ENCODE peak calls at places on chromosomes 11 and 22, in five cellular contexts. V is AG08395, S is AG09309, Z is HAP-1, Y is heart right ventricle. X is an unnamed sample.

GRCh38 chr22:31912402-31912733 is 32.0 kb upstream of the YWHAH start:
- DNase-seq in V (peak), S (no peak), Z (no peak), Y (no peak), X (no peak)

GRCh38 chr11:64436025-64436424 is 77.1 kb downstream of the RPS6KA4 start:
- DNase-seq in V (no peak), S (no peak), Z (no peak), Y (no peak), X (no peak)

GRCh38 chr11:69434341-69434960 is 47.0 kb upstream of the LINC01488 start:
- DNase-seq in V (no peak), S (no peak), Z (no peak), Y (no peak), X (peak)

GRCh38 chr11:89442801-89443200 is 48.4 kb downstream of the NOX4 start:
- DNase-seq in V (no peak), S (no peak), Z (no peak), Y (no peak), X (no peak)

GRCh38 chr11:134512791-134513538 is 100.9 kb upstream of the B3GAT1 start:
- DNase-seq in V (no peak), S (no peak), Z (no peak), Y (no peak), X (no peak)

GRCh38 chr11:64864473-64865285 is 13.7 kb downstream of the EHD1 start:
- DNase-seq in V (peak), S (no peak), Z (no peak), Y (peak), X (peak)

GRCh38 chr11:132674161-132674560 is 858.1 kb downstream of the OPCML start:
- DNase-seq in V (no peak), S (no peak), Z (no peak), Y (no peak), X (no peak)

GRCh38 chr11:28838741-28839140 is 730.6 kb downstream of the METTL15 start:
- DNase-seq in V (peak), S (no peak), Z (no peak), Y (no peak), X (no peak)

GRCh38 chr11:70134490-70134889 is 56.4 kb downstream of the ANO1 start:
- DNase-seq in V (no peak), S (no peak), Z (no peak), Y (no peak), X (no peak)

GRCh38 chr11:36469063-36469462 is 41.0 kb downstream of the TRAF6 start:
- DNase-seq in V (no peak), S (no peak), Z (peak), Y (no peak), X (no peak)

GRCh38 chr11:129778877-129779276 is 36.8 kb upstream of the TMEM45B start:
- DNase-seq in V (no peak), S (no peak), Z (no peak), Y (no peak), X (no peak)

GRCh38 chr11:76801205-76801604 is 18.0 kb downstream of the TSKU start:
- DNase-seq in V (no peak), S (no peak), Z (no peak), Y (no peak), X (no peak)

GRCh38 chr11:126082251-126083109 is 19.8 kb upstream of the CDON start:
- DNase-seq in V (no peak), S (no peak), Z (peak), Y (no peak), X (no peak)

GRCh38 chr22:39276461-39277134 is 31.8 kb upstream of the PDGFB start:
- DNase-seq in V (no peak), S (no peak), Z (no peak), Y (no peak), X (no peak)

GRCh38 chr11:121464352-121464946 is 11.7 kb upstream of the SORL1-AS1 start:
- DNase-seq in V (peak), S (peak), Z (no peak), Y (peak), X (peak)

GRCh38 chr11:17781221-17781620 is 46.6 kb downstream of the KCNC1 start:
- DNase-seq in V (no peak), S (no peak), Z (no peak), Y (no peak), X (no peak)

GRCh38 chr11:31804439-31805036 is 6.6 kb downstream of the PAX6 start:
- DNase-seq in V (no peak), S (no peak), Z (no peak), Y (no peak), X (no peak)

GRCh38 chr11:118679483-118679882 is at the start of gene TREH:
- DNase-seq in V (no peak), S (no peak), Z (no peak), Y (no peak), X (no peak)

GRCh38 chr11:3129591-3130268 is 35.4 kb downstream of the OSBPL5 start:
- DNase-seq in V (no peak), S (no peak), Z (no peak), Y (peak), X (peak)

GRCh38 chr11:368414-369335 is 624 bp upstream of the B4GALNT4 start:
- DNase-seq in V (peak), S (no peak), Z (peak), Y (no peak), X (peak)

GRCh38 chr11:36818410-36818809 is 220.4 kb upstream of the RAG2 start:
- DNase-seq in V (no peak), S (no peak), Z (peak), Y (no peak), X (no peak)

GRCh38 chr11:91926967-91927366 is 297.7 kb upstream of the FAT3 start:
- DNase-seq in V (no peak), S (no peak), Z (no peak), Y (peak), X (peak)

GRCh38 chr22:39434243-39434653 is 22.6 kb upstream of the MGAT3 start:
- DNase-seq in V (no peak), S (no peak), Z (no peak), Y (no peak), X (peak)

GRCh38 chr11:115317428-115318185 is 186.6 kb downstream of the CADM1 start:
- DNase-seq in V (no peak), S (no peak), Z (no peak), Y (no peak), X (no peak)

GRCh38 chr11:62574363-62575057 is 819 bp upstream of the EEF1G start:
- DNase-seq in V (peak), S (no peak), Z (peak), Y (peak), X (peak)

GRCh38 chr11:116828632-116829524 is 829 bp upstream of the APOC3 start:
- DNase-seq in V (no peak), S (no peak), Z (no peak), Y (no peak), X (no peak)

GRCh38 chr11:10066441-10066840 is 227.6 kb downstream of the SBF2 start:
- DNase-seq in V (no peak), S (no peak), Z (no peak), Y (no peak), X (no peak)

GRCh38 chr22:42399315-42400271 is 32.6 kb downstream of the NFAM1 start:
- DNase-seq in V (no peak), S (no peak), Z (peak), Y (peak), X (peak)

GRCh38 chr11:22049276-22049675 is 143.6 kb upstream of the ANO5 start:
- DNase-seq in V (no peak), S (no peak), Z (no peak), Y (no peak), X (no peak)